ENCODE peak calls at places on chromosomes 16 and 17, in five cellular contexts. S is transverse colon; R is CD8-positive, alpha-beta T cell; D is A549; O is heart left ventricle. N is an unnamed sample.

GRCh38 chr17:57489321-57489720 is 233.0 kb downstream of the MSI2 start:
- DNase-seq in S (no peak), R (no peak), D (no peak), O (no peak), N (no peak)

GRCh38 chr17:63999680-64000531 is 1.8 kb downstream of the PRR29 start:
- DNase-seq in S (no peak), R (no peak), D (no peak), O (no peak), N (no peak)

GRCh38 chr16:80027007-80027965 is 426.7 kb upstream of the MAF start:
- DNase-seq in S (peak; percentile 40), R (peak; percentile 14), D (peak; percentile 95), O (peak; percentile 79), N (peak; percentile 28)

GRCh38 chr17:82674656-82675475 is 23.6 kb downstream of the RAB40B start:
- DNase-seq in S (no peak), R (no peak), D (no peak), O (peak; percentile 43), N (no peak)

GRCh38 chr17:71494045-71494444 is 626.8 kb upstream of the SOX9 start:
- DNase-seq in S (no peak), R (no peak), D (no peak), O (no peak), N (no peak)

GRCh38 chr16:17470871-17471744 is at the start of gene XYLT1:
- DNase-seq in S (peak; percentile 73), R (no peak), D (peak; percentile 25), O (peak; percentile 73), N (peak; percentile 35)

GRCh38 chr16:86941731-86942468 is 363.6 kb downstream of the FOXL1 start:
- DNase-seq in S (no peak), R (no peak), D (no peak), O (no peak), N (no peak)

GRCh38 chr17:21330436-21331160 is 45.6 kb upstream of the KCNJ12 start:
- DNase-seq in S (no peak), R (no peak), D (no peak), O (no peak), N (no peak)

GRCh38 chr16:89197633-89198416 is 2.5 kb downstream of the SLC22A31 start:
- DNase-seq in S (no peak), R (no peak), D (no peak), O (no peak), N (no peak)

GRCh38 chr17:15498107-15498506 is 30.7 kb upstream of the CDRT4 start:
- DNase-seq in S (no peak), R (no peak), D (no peak), O (no peak), N (no peak)

GRCh38 chr17:40922239-40922638 is 15.2 kb downstream of the KRT23 start:
- DNase-seq in S (no peak), R (no peak), D (peak; percentile 82), O (peak; percentile 32), N (no peak)

GRCh38 chr17:43582426-43582825 is 36.3 kb upstream of the ETV4 start:
- DNase-seq in S (no peak), R (no peak), D (no peak), O (no peak), N (no peak)

GRCh38 chr17:34370997-34371395 is 8.0 kb upstream of the CCL1 start:
- DNase-seq in S (no peak), R (no peak), D (no peak), O (no peak), N (no peak)

GRCh38 chr17:49707608-49708514 is at the start of gene SLC35B1:
- DNase-seq in S (peak; percentile 99), R (peak; percentile 97), D (peak; percentile 100), O (peak; percentile 100), N (peak; percentile 95)

GRCh38 chr16:31870809-31871208 is 2.8 kb upstream of the ZNF267 start:
- DNase-seq in S (no peak), R (no peak), D (no peak), O (no peak), N (no peak)

DNA sequence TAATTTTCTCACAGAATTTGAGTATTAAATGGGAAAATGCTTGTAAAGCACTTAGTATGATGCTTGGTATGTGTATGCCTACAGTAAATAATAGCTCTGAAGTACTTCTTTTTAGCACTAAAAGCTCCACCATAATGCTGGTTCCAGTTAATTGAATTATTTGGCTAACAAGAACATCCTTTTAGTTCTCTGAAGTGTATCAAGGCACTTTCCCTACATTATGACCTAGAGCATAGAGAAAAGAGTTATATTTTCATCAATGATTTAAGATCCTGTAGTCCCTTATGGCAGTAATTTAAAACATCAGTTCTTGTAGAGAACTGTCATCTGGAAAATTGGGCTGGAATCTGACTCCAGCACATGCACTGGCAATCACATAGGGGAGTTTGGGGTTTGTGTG is 21.9 kb upstream of the PHAF1 start:
- DNase-seq in S (no peak), R (no peak), D (no peak), O (no peak), N (no peak)
- H3K4me3 ChIP-seq in S (no peak overlapping the region), R (no peak overlapping the region), D (no peak overlapping the region), O (no peak overlapping the region), N (no peak overlapping the region)

DNA sequence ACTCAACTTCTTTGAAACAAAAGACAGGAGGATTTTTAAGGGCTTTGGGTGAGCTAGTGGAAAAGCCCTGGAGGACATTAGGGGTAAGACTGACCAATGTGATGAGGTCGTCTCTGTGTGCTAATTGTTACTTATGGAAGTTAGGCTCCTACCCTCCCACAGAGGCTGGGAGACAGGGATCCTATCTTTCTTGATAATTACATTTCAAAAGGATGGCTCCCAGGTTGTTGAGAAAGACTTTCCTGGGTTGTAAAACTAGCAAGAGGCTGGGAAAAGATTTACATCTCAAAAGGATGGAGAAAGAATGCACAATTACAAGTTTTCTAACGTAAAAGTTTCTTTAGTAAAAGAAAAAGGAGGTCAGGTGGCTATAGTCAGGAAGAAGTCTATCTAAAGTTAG is 605.8 kb upstream of the GOT2 start:
- DNase-seq in S (no peak), R (no peak), D (no peak), O (no peak), N (no peak)
- H3K9me3 ChIP-seq in S (no peaks in the 10 kb centered on the region), R (no peaks in the 10 kb centered on the region), D (no peaks in the 10 kb centered on the region), O (no peaks in the 10 kb centered on the region), N (no peaks in the 10 kb centered on the region)

DNA sequence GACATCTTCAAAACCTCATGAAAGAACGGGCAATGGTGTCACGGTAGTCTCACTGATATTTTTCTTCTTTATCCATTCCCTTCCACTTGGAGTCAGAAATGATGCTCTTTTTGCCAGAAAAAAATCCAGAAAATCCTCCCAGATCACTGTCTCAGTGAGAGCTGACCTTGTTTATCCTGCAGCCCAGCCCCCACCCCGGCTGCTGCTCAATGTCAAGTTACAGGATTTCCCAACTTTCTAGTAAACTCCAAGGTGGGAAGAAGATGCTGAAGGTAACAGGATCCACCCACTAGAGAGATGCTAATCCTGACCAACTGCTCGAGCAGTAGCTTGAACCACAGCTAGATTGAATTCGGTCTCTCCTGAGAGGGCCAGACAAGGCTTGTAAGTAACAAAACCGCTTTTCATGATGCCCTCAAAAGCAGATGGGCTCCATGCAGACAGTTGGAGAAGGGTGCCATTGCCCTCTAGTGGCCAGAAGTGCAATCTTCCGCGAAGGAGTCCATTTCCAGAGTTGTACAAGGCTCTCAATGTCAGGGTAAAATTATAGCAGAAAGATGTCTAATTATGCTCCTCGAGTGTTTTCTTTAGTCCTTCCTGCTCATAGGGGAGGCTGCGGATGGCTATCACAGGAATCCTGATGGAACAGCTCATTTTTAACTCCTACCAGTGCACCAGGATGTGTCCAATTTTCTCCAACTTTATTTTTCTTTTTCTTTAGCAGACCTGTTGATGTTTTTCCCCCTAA is 4.0 kb downstream of the CDH11 start:
- DNase-seq in S (peak; percentile 70), R (peak; percentile 13), D (peak; percentile 51), O (peak; percentile 61), N (no peak)
- H3K4me3 ChIP-seq in S (no peak overlapping the region), R (no peak overlapping the region), D (no peak overlapping the region), O (no peak overlapping the region), N (no peak overlapping the region)

DNA sequence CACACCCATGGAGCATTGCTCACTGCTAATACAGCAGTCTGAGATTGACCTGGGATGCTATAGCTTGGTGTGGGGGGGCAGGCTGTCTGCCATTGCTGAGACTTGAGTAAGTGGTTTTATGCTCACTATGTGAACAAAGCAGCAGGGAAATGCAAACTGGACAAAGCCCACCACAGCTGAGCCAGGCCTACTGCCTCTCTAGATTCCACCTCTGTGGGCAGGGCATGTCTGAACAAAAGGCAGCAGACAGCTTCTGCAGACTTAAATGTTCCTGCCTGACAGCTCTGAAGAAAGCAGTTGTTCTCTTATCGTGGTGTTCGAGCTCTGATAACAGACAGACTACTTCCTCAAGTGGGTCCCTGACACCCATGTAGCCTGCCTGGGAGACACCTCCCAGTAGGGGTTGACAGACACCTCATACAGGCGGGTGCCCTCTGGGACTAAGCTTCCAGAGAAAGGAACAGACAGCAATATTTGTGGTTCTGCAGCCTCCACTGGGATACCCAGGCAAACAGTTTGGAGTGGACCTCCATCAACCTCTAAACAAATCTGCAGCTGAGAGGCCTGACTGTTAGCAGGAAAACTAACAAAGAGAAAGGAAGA is 2204.8 kb downstream of the TP53TG3F start:
- DNase-seq in S (no peak), R (no peak), D (no peak), O (no peak), N (no peak)
- H3K9me3 ChIP-seq in S (peaks cover 10% of the 10 kb centered on the region), R (no peaks in the 10 kb centered on the region), D (no peaks in the 10 kb centered on the region), O (no peaks in the 10 kb centered on the region), N (no peaks in the 10 kb centered on the region)

GRCh38 chr16:2971985-2972784 is 3.0 kb downstream of the PAQR4 start:
- DNase-seq in S (no peak), R (no peak), D (no peak), O (no peak), N (no peak)
- H3K4me3 ChIP-seq in S (no peak overlapping the region), R (no peak overlapping the region), D (no peak overlapping the region), O (no peak overlapping the region), N (no peak overlapping the region)